ENCODE peak calls at places on chromosome 13, in ten cellular contexts. One of them, this sample, is unnamed.

GRCh38 chr13:91247768-91248167 is 99.7 kb upstream of the MIR17HG start:
- DNase-seq in HL-60: no peak
- DNase-seq in IMR-90: no peak
- DNase-seq in mesendoderm: no peak
- DNase-seq in SK-N-SH: peak
- DNase-seq in lower lobe of right lung: no peak
- DNase-seq in cardiac muscle cell: no peak
- DNase-seq in ascending aorta: no peak
- DNase-seq in WERI-Rb-1: no peak
- DNase-seq in CD8-positive, alpha-beta memory T cell: no peak
- DNase-seq in this sample: no peak

GRCh38 chr13:88000787-88001186 is 329.6 kb downstream of the SLITRK5 start:
- DNase-seq in CD8-positive, alpha-beta memory T cell: no peak
- DNase-seq in HL-60: no peak
- DNase-seq in lower lobe of right lung: no peak
- DNase-seq in ascending aorta: no peak
- DNase-seq in cardiac muscle cell: no peak
- DNase-seq in IMR-90: no peak
- DNase-seq in WERI-Rb-1: no peak
- DNase-seq in mesendoderm: no peak
- DNase-seq in SK-N-SH: no peak
- DNase-seq in this sample: no peak

GRCh38 chr13:112576191-112576590 is 11.8 kb downstream of the TUBGCP3 start:
- DNase-seq in lower lobe of right lung: no peak
- DNase-seq in mesendoderm: no peak
- DNase-seq in CD8-positive, alpha-beta memory T cell: no peak
- DNase-seq in HL-60: no peak
- DNase-seq in SK-N-SH: no peak
- DNase-seq in IMR-90: no peak
- DNase-seq in WERI-Rb-1: no peak
- DNase-seq in cardiac muscle cell: no peak
- DNase-seq in ascending aorta: no peak
- DNase-seq in this sample: no peak

GRCh38 chr13:79782541-79783216 is 301.7 kb downstream of the NDFIP2 start:
- DNase-seq in CD8-positive, alpha-beta memory T cell: no peak
- DNase-seq in HL-60: no peak
- DNase-seq in mesendoderm: peak
- DNase-seq in cardiac muscle cell: peak
- DNase-seq in IMR-90: peak
- DNase-seq in SK-N-SH: peak
- DNase-seq in ascending aorta: no peak
- DNase-seq in WERI-Rb-1: peak
- DNase-seq in lower lobe of right lung: peak
- DNase-seq in this sample: no peak

GRCh38 chr13:32883501-32883900 is 132.7 kb upstream of the KL start:
- DNase-seq in CD8-positive, alpha-beta memory T cell: no peak
- DNase-seq in mesendoderm: no peak
- DNase-seq in SK-N-SH: peak
- DNase-seq in IMR-90: peak
- DNase-seq in ascending aorta: no peak
- DNase-seq in WERI-Rb-1: no peak
- DNase-seq in HL-60: no peak
- DNase-seq in cardiac muscle cell: no peak
- DNase-seq in lower lobe of right lung: no peak
- DNase-seq in this sample: no peak

GRCh38 chr13:98022210-98022609 is 68.7 kb downstream of the IPO5 start:
- DNase-seq in cardiac muscle cell: no peak
- DNase-seq in mesendoderm: peak
- DNase-seq in lower lobe of right lung: no peak
- DNase-seq in CD8-positive, alpha-beta memory T cell: no peak
- DNase-seq in WERI-Rb-1: no peak
- DNase-seq in SK-N-SH: no peak
- DNase-seq in IMR-90: peak
- DNase-seq in ascending aorta: no peak
- DNase-seq in HL-60: no peak
- DNase-seq in this sample: no peak

GRCh38 chr13:96089749-96090239 is at the start of gene HS6ST3:
- DNase-seq in lower lobe of right lung: no peak
- DNase-seq in cardiac muscle cell: peak
- DNase-seq in WERI-Rb-1: peak
- DNase-seq in CD8-positive, alpha-beta memory T cell: no peak
- DNase-seq in ascending aorta: peak
- DNase-seq in mesendoderm: peak
- DNase-seq in SK-N-SH: peak
- DNase-seq in IMR-90: no peak
- DNase-seq in HL-60: no peak
- DNase-seq in this sample: no peak

GRCh38 chr13:22110368-22110767 is 439.5 kb downstream of the FGF9 start:
- DNase-seq in IMR-90: no peak
- DNase-seq in lower lobe of right lung: no peak
- DNase-seq in mesendoderm: no peak
- DNase-seq in ascending aorta: peak
- DNase-seq in HL-60: no peak
- DNase-seq in cardiac muscle cell: no peak
- DNase-seq in WERI-Rb-1: no peak
- DNase-seq in CD8-positive, alpha-beta memory T cell: no peak
- DNase-seq in SK-N-SH: no peak
- DNase-seq in this sample: no peak

GRCh38 chr13:90968510-90968909 is 379.0 kb upstream of the MIR17HG start:
- DNase-seq in cardiac muscle cell: peak
- DNase-seq in HL-60: no peak
- DNase-seq in WERI-Rb-1: peak
- DNase-seq in ascending aorta: no peak
- DNase-seq in CD8-positive, alpha-beta memory T cell: no peak
- DNase-seq in mesendoderm: peak
- DNase-seq in lower lobe of right lung: no peak
- DNase-seq in SK-N-SH: peak
- DNase-seq in IMR-90: no peak
- DNase-seq in this sample: no peak

GRCh38 chr13:113408562-113408961 is 44.6 kb upstream of the GRTP1 start:
- DNase-seq in cardiac muscle cell: no peak
- DNase-seq in ascending aorta: peak
- DNase-seq in SK-N-SH: no peak
- DNase-seq in CD8-positive, alpha-beta memory T cell: no peak
- DNase-seq in IMR-90: no peak
- DNase-seq in WERI-Rb-1: peak
- DNase-seq in mesendoderm: no peak
- DNase-seq in HL-60: no peak
- DNase-seq in lower lobe of right lung: no peak
- DNase-seq in this sample: no peak

GRCh38 chr13:95527955-95528354 is 24.6 kb upstream of the CLDN10 start:
- DNase-seq in ascending aorta: no peak
- DNase-seq in mesendoderm: no peak
- DNase-seq in IMR-90: no peak
- DNase-seq in SK-N-SH: no peak
- DNase-seq in WERI-Rb-1: no peak
- DNase-seq in lower lobe of right lung: no peak
- DNase-seq in CD8-positive, alpha-beta memory T cell: no peak
- DNase-seq in cardiac muscle cell: no peak
- DNase-seq in HL-60: no peak
- DNase-seq in this sample: no peak

GRCh38 chr13:105936816-105937215 is 598.6 kb downstream of the EFNB2 start:
- DNase-seq in WERI-Rb-1: no peak
- DNase-seq in IMR-90: peak
- DNase-seq in mesendoderm: no peak
- DNase-seq in lower lobe of right lung: no peak
- DNase-seq in CD8-positive, alpha-beta memory T cell: no peak
- DNase-seq in cardiac muscle cell: no peak
- DNase-seq in HL-60: no peak
- DNase-seq in ascending aorta: no peak
- DNase-seq in SK-N-SH: no peak
- DNase-seq in this sample: no peak

GRCh38 chr13:85462792-85463425 is 336.3 kb downstream of the SLITRK6 start:
- DNase-seq in lower lobe of right lung: no peak
- DNase-seq in WERI-Rb-1: no peak
- DNase-seq in HL-60: no peak
- DNase-seq in mesendoderm: no peak
- DNase-seq in SK-N-SH: peak
- DNase-seq in ascending aorta: no peak
- DNase-seq in cardiac muscle cell: no peak
- DNase-seq in CD8-positive, alpha-beta memory T cell: no peak
- DNase-seq in IMR-90: no peak
- DNase-seq in this sample: no peak

GRCh38 chr13:75505327-75505726 is 23.4 kb upstream of the TBC1D4 start:
- DNase-seq in WERI-Rb-1: no peak
- DNase-seq in cardiac muscle cell: no peak
- DNase-seq in HL-60: peak
- DNase-seq in SK-N-SH: no peak
- DNase-seq in IMR-90: no peak
- DNase-seq in mesendoderm: no peak
- DNase-seq in ascending aorta: no peak
- DNase-seq in lower lobe of right lung: no peak
- DNase-seq in CD8-positive, alpha-beta memory T cell: no peak
- DNase-seq in this sample: no peak

GRCh38 chr13:59479629-59480028 is 684.1 kb downstream of the DIAPH3 start:
- DNase-seq in SK-N-SH: no peak
- DNase-seq in HL-60: no peak
- DNase-seq in WERI-Rb-1: no peak
- DNase-seq in lower lobe of right lung: no peak
- DNase-seq in IMR-90: no peak
- DNase-seq in ascending aorta: no peak
- DNase-seq in cardiac muscle cell: no peak
- DNase-seq in CD8-positive, alpha-beta memory T cell: no peak
- DNase-seq in mesendoderm: peak
- DNase-seq in this sample: no peak
- H3K4me3 ChIP-seq in SK-N-SH: no peak
- H3K4me3 ChIP-seq in HL-60: no peak
- H3K4me3 ChIP-seq in WERI-Rb-1: no peak
- H3K4me3 ChIP-seq in lower lobe of right lung: no peak
- H3K4me3 ChIP-seq in IMR-90: no peak
- H3K4me3 ChIP-seq in ascending aorta: no peak
- H3K4me3 ChIP-seq in cardiac muscle cell: no peak
- H3K4me3 ChIP-seq in CD8-positive, alpha-beta memory T cell: no peak
- H3K4me3 ChIP-seq in mesendoderm: no peak
- H3K4me3 ChIP-seq in this sample: no peak

GRCh38 chr13:77732287-77732686 is 34.8 kb downstream of the SLAIN1 start:
- DNase-seq in SK-N-SH: peak
- DNase-seq in mesendoderm: no peak
- DNase-seq in WERI-Rb-1: no peak
- DNase-seq in CD8-positive, alpha-beta memory T cell: no peak
- DNase-seq in IMR-90: no peak
- DNase-seq in ascending aorta: no peak
- DNase-seq in lower lobe of right lung: no peak
- DNase-seq in HL-60: no peak
- DNase-seq in cardiac muscle cell: no peak
- DNase-seq in this sample: no peak
- H3K27ac ChIP-seq in SK-N-SH: no peak
- H3K27ac ChIP-seq in mesendoderm: no peak
- H3K27ac ChIP-seq in WERI-Rb-1: peak
- H3K27ac ChIP-seq in CD8-positive, alpha-beta memory T cell: no peak
- H3K27ac ChIP-seq in IMR-90: no peak
- H3K27ac ChIP-seq in ascending aorta: no peak
- H3K27ac ChIP-seq in lower lobe of right lung: no peak
- H3K27ac ChIP-seq in HL-60: no peak
- H3K27ac ChIP-seq in cardiac muscle cell: no peak
- H3K27ac ChIP-seq in this sample: no peak

GRCh38 chr13:30619731-30620130 is 2.0 kb downstream of the USPL1 start:
- DNase-seq in IMR-90: no peak
- DNase-seq in HL-60: no peak
- DNase-seq in mesendoderm: no peak
- DNase-seq in SK-N-SH: no peak
- DNase-seq in lower lobe of right lung: no peak
- DNase-seq in CD8-positive, alpha-beta memory T cell: no peak
- DNase-seq in cardiac muscle cell: no peak
- DNase-seq in WERI-Rb-1: no peak
- DNase-seq in ascending aorta: no peak
- DNase-seq in this sample: no peak
- H3K4me3 ChIP-seq in IMR-90: no peak
- H3K4me3 ChIP-seq in HL-60: peak
- H3K4me3 ChIP-seq in mesendoderm: no peak
- H3K4me3 ChIP-seq in SK-N-SH: peak
- H3K4me3 ChIP-seq in lower lobe of right lung: peak
- H3K4me3 ChIP-seq in CD8-positive, alpha-beta memory T cell: peak
- H3K4me3 ChIP-seq in cardiac muscle cell: peak
- H3K4me3 ChIP-seq in WERI-Rb-1: no peak
- H3K4me3 ChIP-seq in ascending aorta: peak
- H3K4me3 ChIP-seq in this sample: peak

GRCh38 chr13:42048323-42048624 is 174 bp upstream of the DGKH start:
- DNase-seq in ascending aorta: no peak
- DNase-seq in SK-N-SH: no peak
- DNase-seq in lower lobe of right lung: no peak
- DNase-seq in IMR-90: no peak
- DNase-seq in WERI-Rb-1: no peak
- DNase-seq in cardiac muscle cell: no peak
- DNase-seq in CD8-positive, alpha-beta memory T cell: no peak
- DNase-seq in HL-60: no peak
- DNase-seq in mesendoderm: no peak
- DNase-seq in this sample: no peak

GRCh38 chr13:42047561-42048322 is 706 bp upstream of the DGKH start:
- DNase-seq in lower lobe of right lung: peak
- DNase-seq in ascending aorta: peak
- DNase-seq in mesendoderm: peak
- DNase-seq in WERI-Rb-1: peak
- DNase-seq in IMR-90: peak
- DNase-seq in HL-60: no peak
- DNase-seq in CD8-positive, alpha-beta memory T cell: peak
- DNase-seq in cardiac muscle cell: peak
- DNase-seq in SK-N-SH: peak
- DNase-seq in this sample: no peak

GRCh38 chr13:42046448-42046847 is 2.0 kb upstream of the DGKH start:
- DNase-seq in CD8-positive, alpha-beta memory T cell: no peak
- DNase-seq in WERI-Rb-1: no peak
- DNase-seq in IMR-90: no peak
- DNase-seq in HL-60: no peak
- DNase-seq in cardiac muscle cell: no peak
- DNase-seq in SK-N-SH: no peak
- DNase-seq in ascending aorta: no peak
- DNase-seq in mesendoderm: no peak
- DNase-seq in lower lobe of right lung: no peak
- DNase-seq in this sample: no peak

GRCh38 chr13:42049454-42049780 is 969 bp downstream of the DGKH start:
- DNase-seq in lower lobe of right lung: no peak
- DNase-seq in cardiac muscle cell: no peak
- DNase-seq in HL-60: no peak
- DNase-seq in mesendoderm: no peak
- DNase-seq in CD8-positive, alpha-beta memory T cell: no peak
- DNase-seq in ascending aorta: no peak
- DNase-seq in SK-N-SH: no peak
- DNase-seq in WERI-Rb-1: no peak
- DNase-seq in IMR-90: no peak
- DNase-seq in this sample: no peak

DNA sequence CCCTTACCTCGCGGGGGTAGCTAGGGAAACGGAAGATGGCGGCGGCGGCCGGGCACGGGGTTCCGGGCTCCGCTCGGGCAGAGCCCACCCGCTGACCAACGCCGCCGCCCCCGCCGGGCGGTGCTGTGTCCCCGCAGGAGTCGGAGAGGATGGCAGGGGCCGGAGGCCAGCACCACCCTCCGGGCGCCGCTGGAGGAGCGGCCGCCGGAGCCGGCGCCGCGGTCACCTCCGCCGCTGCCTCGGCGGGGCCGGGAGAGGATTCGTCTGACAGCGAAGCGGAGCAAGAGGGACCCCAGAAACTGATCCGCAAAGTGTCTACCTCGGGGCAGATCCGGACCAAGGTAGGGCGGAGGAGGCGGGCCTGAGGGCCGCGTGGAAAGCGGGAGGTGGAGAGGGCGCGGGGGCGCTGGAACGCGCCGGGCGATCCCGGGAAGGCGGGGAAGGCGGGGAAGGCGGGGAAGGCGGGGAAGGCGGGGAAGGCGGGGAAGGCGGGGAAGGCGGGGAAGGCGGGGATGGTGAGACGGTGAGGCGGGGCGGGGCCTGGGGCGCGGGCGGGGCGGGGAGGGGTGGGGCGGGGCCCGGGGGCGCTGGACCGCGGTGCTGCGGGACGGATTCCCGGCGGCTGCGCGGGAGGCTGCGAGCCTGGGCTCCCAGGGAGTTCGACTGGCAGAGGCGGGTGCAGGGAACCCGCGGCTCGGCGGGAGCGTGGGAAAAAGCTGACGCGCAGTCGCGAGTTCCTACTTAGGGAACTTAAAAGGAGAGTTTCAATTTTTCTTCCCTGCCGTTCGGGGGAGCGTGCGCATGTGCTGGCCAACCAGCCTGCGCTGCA is at the start of gene DGKH:
- DNase-seq in WERI-Rb-1: peak
- DNase-seq in mesendoderm: peak
- DNase-seq in SK-N-SH: peak
- DNase-seq in lower lobe of right lung: peak
- DNase-seq in ascending aorta: peak
- DNase-seq in CD8-positive, alpha-beta memory T cell: peak
- DNase-seq in cardiac muscle cell: peak
- DNase-seq in HL-60: peak
- DNase-seq in IMR-90: peak
- DNase-seq in this sample: no peak
- H3K27ac ChIP-seq in WERI-Rb-1: peak
- H3K27ac ChIP-seq in mesendoderm: peak
- H3K27ac ChIP-seq in SK-N-SH: peak
- H3K27ac ChIP-seq in lower lobe of right lung: peak
- H3K27ac ChIP-seq in ascending aorta: peak
- H3K27ac ChIP-seq in CD8-positive, alpha-beta memory T cell: peak
- H3K27ac ChIP-seq in cardiac muscle cell: peak
- H3K27ac ChIP-seq in HL-60: peak
- H3K27ac ChIP-seq in IMR-90: peak
- H3K27ac ChIP-seq in this sample: peak

This sample was measured in esophagus squamous epithelium.